ENCODE peak calls at places on chromosomes 12 and 14, in seven cellular contexts. R is IMR-90, J is HL-60, Q is dorsolateral prefrontal cortex, Y is Peyer's patch, N is lower lobe of right lung, I is AG10803. L is an unnamed sample.

GRCh38 chr12:56317675-56318074 is 1.9 kb upstream of the CNPY2 start:
- DNase-seq in R (no peak), J (no peak), Q (peak), Y (no peak), N (no peak), I (no peak), L (no peak)

GRCh38 chr14:52951730-52952481 is 1.1 kb upstream of the FERMT2 start:
- DNase-seq in R (peak), J (no peak), Q (peak), Y (no peak), N (no peak), I (peak), L (no peak)

GRCh38 chr14:64732066-64732465 is 27.8 kb downstream of the PLEKHG3 start:
- DNase-seq in R (no peak), J (no peak), Q (no peak), Y (no peak), N (no peak), I (no peak), L (no peak)

GRCh38 chr14:62133776-62134175 is 371.6 kb downstream of the SNAPC1 start:
- DNase-seq in R (no peak), J (no peak), Q (no peak), Y (no peak), N (no peak), I (no peak), L (no peak)

GRCh38 chr12:112971248-112971647 is 7.1 kb upstream of the OAS2 start:
- DNase-seq in R (peak), J (no peak), Q (no peak), Y (no peak), N (no peak), I (peak), L (no peak)

GRCh38 chr12:102120886-102121285 is 903 bp downstream of the PARPBP start:
- DNase-seq in R (peak), J (no peak), Q (no peak), Y (no peak), N (no peak), I (peak), L (no peak)

GRCh38 chr12:44947163-44947562 is 71.0 kb upstream of the NELL2 start:
- DNase-seq in R (no peak), J (no peak), Q (no peak), Y (no peak), N (no peak), I (no peak), L (no peak)

GRCh38 chr14:64696355-64696844 is 7.8 kb upstream of the PLEKHG3 start:
- DNase-seq in R (no peak), J (no peak), Q (peak), Y (peak), N (no peak), I (no peak), L (no peak)

GRCh38 chr12:51262758-51263177 is 7.4 kb downstream of the SMAGP start:
- DNase-seq in R (peak), J (no peak), Q (no peak), Y (peak), N (peak), I (peak), L (no peak)

GRCh38 chr12:25719505-25719904 is 166.4 kb upstream of the LMNTD1 start:
- DNase-seq in R (peak), J (no peak), Q (no peak), Y (no peak), N (no peak), I (no peak), L (no peak)

GRCh38 chr14:51666831-51667230 is 15.1 kb downstream of the FRMD6 start:
- DNase-seq in R (no peak), J (no peak), Q (no peak), Y (no peak), N (no peak), I (peak), L (no peak)

GRCh38 chr14:71050227-71050823 is 143.1 kb downstream of the PCNX1 start:
- DNase-seq in R (peak), J (no peak), Q (no peak), Y (no peak), N (no peak), I (peak), L (no peak)

GRCh38 chr14:22489247-22489551 is 99.8 kb downstream of the DAD1 start:
- DNase-seq in R (no peak), J (no peak), Q (no peak), Y (peak), N (no peak), I (no peak), L (no peak)

GRCh38 chr14:22487401-22487800 is 101.6 kb downstream of the DAD1 start:
- DNase-seq in R (no peak), J (no peak), Q (no peak), Y (no peak), N (no peak), I (no peak), L (no peak)

GRCh38 chr14:22489957-22490950 is 98.8 kb downstream of the DAD1 start:
- DNase-seq in R (no peak), J (no peak), Q (no peak), Y (no peak), N (no peak), I (no peak), L (no peak)

GRCh38 chr14:22487941-22488340 is 101.1 kb downstream of the DAD1 start:
- DNase-seq in R (no peak), J (no peak), Q (no peak), Y (no peak), N (no peak), I (no peak), L (no peak)

DNA sequence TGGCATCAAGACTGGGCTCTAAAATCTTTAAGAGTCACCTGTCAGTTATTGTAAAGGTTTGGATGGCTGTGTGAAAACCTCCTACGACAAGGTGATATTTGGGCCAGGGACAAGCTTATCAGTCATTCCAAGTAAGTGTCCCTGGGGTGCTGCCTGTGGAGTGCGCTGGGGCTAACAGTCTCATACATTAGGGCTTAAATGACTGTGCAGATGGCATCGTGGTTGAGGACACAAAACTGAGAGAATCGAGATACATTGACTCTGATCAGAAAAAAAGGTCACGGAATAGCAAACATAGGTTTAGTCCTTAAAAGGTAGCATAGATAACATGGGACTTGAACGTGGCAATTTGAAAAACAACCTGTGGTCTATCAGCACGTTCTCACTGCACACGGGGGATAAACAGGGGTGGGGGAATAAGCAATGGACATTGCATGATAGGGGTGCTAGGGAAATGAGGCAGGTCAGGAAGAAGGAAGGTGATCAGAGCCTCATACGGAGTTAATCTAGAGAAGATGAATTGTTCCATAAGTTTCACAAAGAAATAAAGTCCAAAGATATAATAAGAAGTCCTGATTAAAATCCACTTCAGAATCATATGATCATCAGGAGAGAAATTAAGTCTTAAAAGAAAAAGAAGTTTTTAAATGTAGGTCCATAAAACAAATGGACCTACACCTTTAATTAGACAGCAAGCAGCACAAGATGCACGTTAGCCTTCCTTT is 100.3 kb downstream of the DAD1 start:
- DNase-seq in R (no peak), J (no peak), Q (no peak), Y (no peak), N (no peak), I (no peak), L (no peak)
- H3K4me3 ChIP-seq in R (no peak), J (no peak), Q (no peak), Y (no peak), N (no peak), I (no peak), L (peak)

DNA sequence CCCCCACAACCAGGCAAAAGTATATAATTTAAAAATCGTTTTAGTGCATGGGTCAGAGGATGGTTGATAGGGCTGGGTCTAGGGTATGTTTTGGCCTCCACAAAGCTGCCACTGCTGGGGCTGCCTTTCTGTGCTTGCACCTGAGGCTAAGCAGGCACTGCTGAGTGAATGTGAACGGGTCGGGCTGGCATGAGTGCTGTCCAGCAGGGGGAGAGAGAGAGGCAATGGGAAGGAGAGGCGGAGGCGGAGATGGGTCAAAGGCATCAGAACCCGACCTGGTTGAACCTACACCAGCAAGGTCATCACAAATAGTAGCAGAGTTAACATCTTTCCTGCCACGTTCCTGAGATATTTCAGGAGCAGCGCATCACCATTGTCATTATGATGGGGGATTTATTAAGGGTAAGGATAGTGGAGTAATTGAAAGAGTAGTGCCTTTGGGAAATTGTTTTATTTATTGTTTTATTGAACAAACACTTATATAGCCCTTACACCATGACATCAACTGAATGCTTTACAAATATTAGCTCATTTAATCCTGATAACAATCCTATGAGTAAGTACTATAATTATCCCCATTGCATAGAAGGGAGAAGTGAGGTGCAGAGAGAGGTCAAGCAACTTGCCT is 5.8 kb upstream of the NRXN3 start:
- DNase-seq in R (no peak), J (no peak), Q (no peak), Y (peak), N (no peak), I (no peak), L (no peak)
- TF ChIP-seq CTCF in R (peak), J (peak), Q (no peak), Y (no peak), N (peak), I (no peak), L (peak)

GRCh38 chr14:101975231-101975630 is 10.9 kb downstream of the DYNC1H1 start:
- DNase-seq in R (no peak), J (no peak), Q (no peak), Y (no peak), N (no peak), I (no peak), L (no peak)
- H3K4me3 ChIP-seq in R (no peak), J (no peak), Q (no peak), Y (no peak), N (no peak), I (no peak), L (no peak)

GRCh38 chr12:4228122-4228580 is 45.4 kb upstream of the CCND2 start:
- DNase-seq in R (no peak), J (no peak), Q (no peak), Y (no peak), N (no peak), I (no peak), L (no peak)
- TF ChIP-seq CTCF in R (no peak), J (no peak), Q (no peak), Y (no peak), N (no peak), I (no peak), L (no peak)

DNA sequence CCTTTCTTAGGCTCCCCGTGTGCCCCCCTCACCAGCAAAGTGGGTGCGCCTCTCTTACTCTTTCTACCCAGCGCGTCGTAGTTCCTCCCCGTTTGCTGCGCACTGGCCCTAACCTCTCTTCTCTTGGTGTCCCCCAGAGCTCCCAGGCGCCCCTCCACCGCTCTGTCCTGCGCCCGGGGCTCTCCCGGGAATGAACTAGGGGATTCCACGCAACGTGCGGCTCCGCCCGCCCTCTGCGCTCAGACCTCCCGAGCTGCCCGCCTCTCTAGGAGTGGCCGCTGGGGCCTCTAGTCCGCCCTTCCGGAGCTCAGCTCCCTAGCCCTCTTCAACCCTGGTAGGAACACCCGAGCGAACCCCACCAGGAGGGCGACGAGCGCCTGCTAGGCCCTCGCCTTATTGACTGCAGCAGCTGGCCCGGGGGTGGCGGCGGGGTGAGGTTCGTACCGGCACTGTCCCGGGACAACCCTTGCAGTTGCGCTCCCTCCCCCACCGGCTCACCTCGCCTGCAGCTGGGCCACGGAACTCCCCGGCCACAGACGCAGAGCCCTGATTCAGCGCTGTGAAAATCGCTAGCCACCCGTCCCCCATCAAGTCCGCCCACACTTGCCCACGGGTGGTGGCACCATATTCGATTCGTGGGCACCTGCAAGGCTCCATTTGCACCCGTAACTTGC is 1.3 kb downstream of the TMEM233 start:
- DNase-seq in R (no peak), J (no peak), Q (no peak), Y (no peak), N (no peak), I (no peak), L (no peak)
- H3K4me3 ChIP-seq in R (no peak), J (no peak), Q (peak), Y (peak), N (peak), I (peak), L (no peak)

GRCh38 chr12:117469883-117470483 is 108.6 kb upstream of the NOS1 start:
- DNase-seq in R (no peak), J (no peak), Q (no peak), Y (no peak), N (no peak), I (no peak), L (no peak)

GRCh38 chr12:117470804-117471203 is 109.4 kb upstream of the NOS1 start:
- DNase-seq in R (no peak), J (peak), Q (no peak), Y (no peak), N (no peak), I (no peak), L (no peak)

GRCh38 chr12:117461732-117462131 is 100.3 kb upstream of the NOS1 start:
- DNase-seq in R (no peak), J (no peak), Q (no peak), Y (no peak), N (no peak), I (no peak), L (no peak)

GRCh38 chr12:117468016-117468415 is 106.6 kb upstream of the NOS1 start:
- DNase-seq in R (no peak), J (no peak), Q (no peak), Y (no peak), N (no peak), I (no peak), L (no peak)

DNA sequence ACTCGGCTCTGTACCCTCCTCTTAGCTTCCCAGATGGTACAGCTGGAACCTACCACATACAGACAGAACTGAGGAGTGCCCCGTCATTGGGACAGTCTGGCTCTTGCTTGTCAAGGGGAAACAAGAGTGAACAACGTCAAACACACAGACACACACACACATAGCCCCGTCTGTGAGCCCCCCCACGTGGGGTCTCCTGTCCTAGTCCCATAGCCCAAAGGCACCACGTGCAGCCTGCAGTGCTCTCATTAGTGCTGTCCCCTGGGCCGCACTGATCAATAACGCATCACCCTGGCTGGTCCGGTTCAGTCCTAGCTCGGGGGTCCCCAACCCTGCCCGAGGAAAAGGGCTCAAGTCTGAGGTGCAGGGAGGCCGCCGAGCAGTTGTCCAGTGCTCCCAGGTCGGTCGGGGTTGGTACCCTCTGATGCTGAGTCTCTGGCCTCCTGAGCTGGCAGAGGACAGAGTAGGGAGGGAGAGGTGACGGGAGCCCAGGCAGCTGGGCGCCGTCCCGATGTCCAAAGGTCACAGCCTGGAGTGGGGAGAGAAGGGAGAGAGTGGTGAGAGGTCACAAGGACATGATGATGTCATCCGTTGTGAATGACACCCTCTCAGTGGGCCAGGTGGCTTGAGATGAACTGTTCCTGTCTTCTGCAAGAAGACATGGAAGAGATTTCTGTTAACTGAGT is 105.4 kb upstream of the NOS1 start:
- DNase-seq in R (no peak), J (no peak), Q (no peak), Y (peak), N (no peak), I (no peak), L (no peak)
- TF ChIP-seq CTCF in R (no peak), J (no peak), Q (no peak), Y (no peak), N (no peak), I (no peak), L (no peak)

GRCh38 chr14:89166650-89167049 is 250.4 kb downstream of the FOXN3 start:
- DNase-seq in R (no peak), J (no peak), Q (no peak), Y (no peak), N (no peak), I (no peak), L (no peak)

GRCh38 chr14:89167705-89168104 is 249.3 kb downstream of the FOXN3 start:
- DNase-seq in R (no peak), J (no peak), Q (no peak), Y (no peak), N (no peak), I (no peak), L (no peak)

GRCh38 chr14:89165189-89165809 is 251.7 kb downstream of the FOXN3 start:
- DNase-seq in R (no peak), J (peak), Q (no peak), Y (no peak), N (no peak), I (no peak), L (peak)

GRCh38 chr14:89164168-89165074 is 252.6 kb downstream of the FOXN3 start:
- DNase-seq in R (no peak), J (no peak), Q (no peak), Y (no peak), N (no peak), I (no peak), L (no peak)

GRCh38 chr14:89165810-89166209 is 251.2 kb downstream of the FOXN3 start:
- DNase-seq in R (peak), J (no peak), Q (no peak), Y (no peak), N (no peak), I (no peak), L (no peak)
- H3K4me3 ChIP-seq in R (no peak), J (no peak), Q (no peak), Y (no peak), N (peak), I (no peak), L (peak)

L was measured in GM12864.